ENCODE peak calls at places on chromosomes 1 and 21, in ten cellular contexts. T, W, M, F, G, N, X, E, C and J are unnamed samples.

GRCh38 chr1:236507022-236507700 is 16.6 kb upstream of the LGALS8 start:
- DNase-seq in T (no peak), G (no peak), M (no peak), W (no peak), F (no peak), E (peak; percentile 43), N (no peak), C (no peak), X (no peak), J (no peak)

GRCh38 chr21:15552914-15553491 is 176.8 kb upstream of the USP25 start:
- DNase-seq in W (peak; percentile 44), C (no peak), M (no peak), E (peak; percentile 35), F (peak; percentile 20), X (no peak), T (no peak), G (no peak), N (no peak), J (no peak)

GRCh38 chr1:75519626-75520025 is 91.3 kb downstream of the SLC44A5 start:
- DNase-seq in G (no peak), C (no peak), M (no peak), W (no peak), F (no peak), X (no peak), E (no peak), T (no peak), N (no peak), J (no peak)

GRCh38 chr1:46724991-46725735 is 6.2 kb upstream of the EFCAB14 start:
- DNase-seq in X (peak; percentile 51), N (peak; percentile 25), G (peak; percentile 73), C (peak; percentile 81), F (peak; percentile 80), T (peak; percentile 65), W (peak; percentile 87), M (peak; percentile 88), E (peak; percentile 76), J (peak; percentile 81)

GRCh38 chr1:198605880-198606458 is 32.9 kb upstream of the PTPRC start:
- DNase-seq in E (no peak), N (no peak), T (no peak), M (no peak), F (no peak), G (no peak), W (no peak), C (no peak), X (no peak), J (no peak)

GRCh38 chr1:221994274-221994698 is 252.4 kb upstream of the DUSP10 start:
- DNase-seq in M (no peak), G (no peak), T (no peak), F (no peak), E (peak; percentile 43), X (no peak), W (no peak), N (no peak), C (no peak), J (no peak)

GRCh38 chr1:2999571-2999970 is 21.7 kb upstream of the ACTRT2 start:
- DNase-seq in M (no peak), W (no peak), N (no peak), E (no peak), X (no peak), F (no peak), C (no peak), T (no peak), G (no peak), J (no peak)

GRCh38 chr1:31007462-31007991 is 58.0 kb downstream of the PUM1 start:
- DNase-seq in W (no peak), T (no peak), F (no peak), M (no peak), G (no peak), X (no peak), N (no peak), C (no peak), E (peak; percentile 79), J (no peak)

GRCh38 chr1:2384941-2385481 is 6.3 kb downstream of the MORN1 start:
- DNase-seq in G (no peak), M (peak; percentile 1), T (no peak), N (no peak), C (no peak), X (no peak), E (no peak), F (no peak), W (no peak), J (no peak)

GRCh38 chr1:165816801-165817497 is 10.5 kb upstream of the UCK2 start:
- DNase-seq in N (no peak), E (no peak), T (no peak), W (no peak), X (no peak), F (no peak), G (no peak), M (no peak), C (no peak), J (no peak)

GRCh38 chr1:78839704-78840277 is 166.7 kb downstream of the ADGRL4 start:
- DNase-seq in G (peak; percentile 58), W (peak; percentile 81), X (no peak), F (peak; percentile 29), M (peak; percentile 65), C (peak; percentile 54), T (no peak), N (no peak), E (peak; percentile 22), J (peak; percentile 52)

GRCh38 chr21:43619344-43619743 is 39.9 kb downstream of the HSF2BP start:
- DNase-seq in E (no peak), N (no peak), F (no peak), W (no peak), M (peak; percentile 45), X (no peak), G (no peak), C (no peak), T (no peak), J (no peak)